ENCODE peak calls at places on chromosomes 1 and 21, in four cellular contexts. B is prostate gland, D is SK-N-MC, T is sigmoid colon. J is an unnamed sample.

GRCh38 chr1:30524840-30525617 is 198.4 kb downstream of the MATN1 start:
- DNase-seq in B (no peak), D (no peak), T (no peak), J (no peak)

GRCh38 chr1:39317910-39318633 is 113.6 kb downstream of the MACF1 start:
- DNase-seq in B (no peak), D (no peak), T (no peak), J (no peak)

GRCh38 chr1:244074559-244075171 is 23.6 kb downstream of the ZBTB18 start:
- DNase-seq in B (no peak), D (no peak), T (no peak), J (no peak)

GRCh38 chr21:15005391-15005790 is 59.4 kb downstream of the NRIP1 start:
- DNase-seq in B (no peak), D (no peak), T (no peak), J (no peak)

GRCh38 chr1:60427701-60428100 is 354.1 kb upstream of the C1orf87 start:
- DNase-seq in B (no peak), D (no peak), T (no peak), J (no peak)

GRCh38 chr21:46112731-46113215 is 14.9 kb downstream of the COL6A2 start:
- DNase-seq in B (no peak), D (no peak), T (peak), J (no peak)

GRCh38 chr1:38062361-38063288 is 16.0 kb upstream of the POU3F1 start:
- DNase-seq in B (no peak), D (peak), T (no peak), J (no peak)

GRCh38 chr1:226939439-226940028 is 560 bp upstream of the COQ8A start:
- DNase-seq in B (peak), D (no peak), T (peak), J (no peak)

GRCh38 chr1:214846276-214846675 is 236.3 kb upstream of the KCNK2 start:
- DNase-seq in B (no peak), D (no peak), T (no peak), J (no peak)

GRCh38 chr1:58941471-58942289 is 157.8 kb upstream of the JUN start:
- DNase-seq in B (no peak), D (no peak), T (no peak), J (no peak)

GRCh38 chr1:225254676-225255075 is 173.2 kb downstream of the LBR start:
- DNase-seq in B (no peak), D (no peak), T (no peak), J (no peak)

GRCh38 chr1:84619383-84620093 is 45.3 kb upstream of the CTBS start:
- DNase-seq in B (no peak), D (peak), T (no peak), J (no peak)

GRCh38 chr1:41689596-41689995 is 205.1 kb upstream of the EDN2 start:
- DNase-seq in B (no peak), D (no peak), T (no peak), J (no peak)

GRCh38 chr1:106817626-106818025 is 238.8 kb upstream of the PRMT6 start:
- DNase-seq in B (no peak), D (no peak), T (no peak), J (no peak)

GRCh38 chr1:4485398-4485797 is 169.0 kb upstream of the AJAP1 start:
- DNase-seq in B (no peak), D (no peak), T (no peak), J (no peak)

GRCh38 chr1:220497220-220497756 is 30.6 kb upstream of the MARK1 start:
- DNase-seq in B (no peak), D (no peak), T (no peak), J (no peak)

GRCh38 chr1:28887835-28888682 is 26.3 kb upstream of the EPB41 start:
- DNase-seq in B (no peak), D (no peak), T (peak), J (no peak)

GRCh38 chr1:19352839-19353238 is 40.7 kb downstream of the SLC66A1 start:
- DNase-seq in B (no peak), D (no peak), T (no peak), J (no peak)
- TF ChIP-seq POLR2AphosphoS5 in B (no peak), D (no peak), T (no peak), J (no peak)

DNA sequence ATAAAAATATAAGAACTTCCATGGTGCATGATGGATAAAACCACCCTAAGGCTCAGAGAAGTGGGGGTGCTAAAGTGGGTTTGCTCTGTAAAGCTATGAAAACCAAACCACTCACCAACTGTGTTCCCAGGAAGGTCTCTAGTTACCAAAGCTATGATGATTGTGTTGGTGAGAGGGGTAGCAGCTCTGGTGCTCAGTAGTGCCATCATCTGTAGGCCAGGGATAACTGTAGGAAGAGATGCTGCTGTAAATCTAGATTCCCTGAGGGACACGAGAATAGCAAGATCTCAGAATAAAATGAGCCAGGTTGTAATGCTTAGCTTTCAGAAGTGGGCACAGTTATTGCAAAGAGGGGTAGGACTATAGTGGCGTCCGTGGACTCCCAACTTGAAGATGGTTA is 124.5 kb downstream of the GREM2 start:
- DNase-seq in B (no peak), D (no peak), T (no peak), J (no peak)
- TF ChIP-seq POLR2AphosphoS5 in B (no peak), D (no peak), T (no peak), J (no peak)

GRCh38 chr1:6221210-6221784 is 14.5 kb downstream of the ICMT start:
- DNase-seq in B (no peak), D (no peak), T (no peak), J (no peak)
- TF ChIP-seq POLR2AphosphoS5 in B (no peak), D (no peak), T (no peak), J (peak)

GRCh38 chr1:61672376-61672775 is 52.6 kb downstream of the TM2D1 start:
- DNase-seq in B (no peak), D (no peak), T (no peak), J (no peak)

GRCh38 chr1:61674221-61674620 is 50.7 kb downstream of the TM2D1 start:
- DNase-seq in B (no peak), D (no peak), T (no peak), J (no peak)

GRCh38 chr1:61670016-61670415 is 54.9 kb downstream of the TM2D1 start:
- DNase-seq in B (no peak), D (no peak), T (no peak), J (no peak)
- TF ChIP-seq POLR2AphosphoS5 in B (no peak), D (no peak), T (no peak), J (no peak)

GRCh38 chr1:241998412-241998921 is 431 bp downstream of the MAP1LC3C start:
- DNase-seq in B (no peak), D (no peak), T (peak), J (peak)
- TF ChIP-seq POLR2AphosphoS5 in B (no peak), D (no peak), T (no peak), J (no peak)

DNA sequence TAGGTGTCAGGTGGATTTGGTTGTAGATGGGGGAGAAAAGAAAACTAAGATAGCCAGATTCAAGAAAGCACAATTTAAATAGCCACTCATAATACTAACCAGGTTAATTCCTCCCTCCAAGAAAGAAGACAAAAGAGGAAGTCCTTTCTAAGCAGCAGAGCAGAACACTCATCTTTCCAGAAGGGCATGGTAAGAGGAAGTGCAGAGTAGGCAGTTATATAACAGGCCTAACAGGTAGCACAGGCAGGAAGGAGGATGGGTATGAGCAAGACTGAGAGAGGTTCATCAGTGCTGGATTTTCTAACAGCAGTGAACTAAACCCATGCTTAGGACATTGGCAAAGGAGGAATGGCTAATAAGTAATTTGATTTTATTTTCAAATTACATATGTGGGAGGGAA is 517.5 kb downstream of the PLPP3 start:
- DNase-seq in B (no peak), D (no peak), T (no peak), J (no peak)
- TF ChIP-seq POLR2AphosphoS5 in B (peak), D (no peak), T (no peak), J (no peak)

DNA sequence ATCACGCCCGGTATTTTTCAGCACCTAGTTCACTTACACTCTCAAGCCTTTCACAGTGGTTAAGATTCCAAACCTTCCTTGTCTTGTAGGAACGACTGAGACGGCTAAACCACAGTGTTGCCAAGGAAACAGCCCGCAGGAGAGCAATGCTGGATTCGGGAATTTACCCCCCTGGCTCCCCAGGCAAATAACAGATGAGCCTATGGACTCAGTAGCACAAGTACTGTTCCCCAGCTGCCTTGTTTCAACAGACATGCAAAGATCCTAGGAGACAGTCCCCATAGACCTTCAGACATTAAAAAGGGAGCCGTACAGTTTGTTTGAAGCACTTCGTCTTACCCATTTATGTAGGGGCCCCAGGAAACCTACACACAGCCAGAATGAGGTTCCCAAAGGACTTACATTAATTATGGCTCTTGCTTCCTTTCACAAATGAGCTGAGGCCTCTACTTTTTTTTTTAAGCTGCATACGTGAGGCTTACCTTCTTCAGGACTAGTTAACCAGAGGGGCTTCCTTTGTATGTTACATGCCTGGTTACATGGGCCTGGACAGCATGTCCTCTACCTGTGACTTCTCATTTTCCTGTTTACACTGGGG is 2.7 kb downstream of the SNAPIN start:
- DNase-seq in B (no peak), D (peak), T (no peak), J (no peak)
- TF ChIP-seq POLR2AphosphoS5 in B (no peak), D (peak), T (no peak), J (peak)

J was measured in Panc1.